ENCODE peak calls at places on chromosomes 7 and 10, in four cellular contexts. T is K562, J is GM12878, V is HepG2. R is an unnamed sample.

GRCh38 chr7:77543910-77544309 is 6.8 kb downstream of the PTPN12 start:
- DNase-seq in T (no peak), J (no peak), V (no peak), R (no peak)

GRCh38 chr7:150373049-150373801 is 4.6 kb downstream of the REPIN1 start:
- DNase-seq in T (peak), V (no peak), J (no peak), R (no peak)

GRCh38 chr7:126403040-126403439 is 849.7 kb downstream of the GRM8 start:
- DNase-seq in V (no peak), T (no peak), J (no peak), R (no peak)

GRCh38 chr7:106515321-106515720 is 145.6 kb downstream of the CCDC71L start:
- DNase-seq in V (no peak), T (no peak), J (no peak), R (no peak)

GRCh38 chr7:149883452-149883861 is 9.7 kb downstream of the ATP6V0E2 start:
- DNase-seq in J (no peak), T (peak), V (peak), R (peak)

GRCh38 chr10:110845756-110846620 is 25.7 kb upstream of the PDCD4 start:
- DNase-seq in V (peak), T (no peak), J (no peak), R (no peak)

GRCh38 chr10:1411451-1411850 is 325.9 kb downstream of the ADARB2 start:
- DNase-seq in V (no peak), J (no peak), T (no peak), R (no peak)

GRCh38 chr7:108285018-108285368 is 154.8 kb upstream of the LAMB4 start:
- DNase-seq in V (no peak), T (no peak), J (no peak), R (no peak)

GRCh38 chr10:3931901-3932300 is 146.9 kb upstream of the KLF6 start:
- DNase-seq in V (no peak), J (no peak), T (no peak), R (no peak)

GRCh38 chr10:78438094-78438906 is 404.6 kb downstream of the RPS24 start:
- DNase-seq in J (no peak), T (peak), V (peak), R (no peak)

GRCh38 chr7:128236924-128237586 is 4.0 kb upstream of the LEP start:
- DNase-seq in T (peak), V (peak), J (peak), R (no peak)

GRCh38 chr10:33122014-33122788 is 164.2 kb upstream of the ITGB1 start:
- DNase-seq in J (no peak), V (no peak), T (no peak), R (no peak)

GRCh38 chr10:61897671-61898434 is 3.6 kb upstream of the ARID5B start:
- DNase-seq in J (no peak), V (no peak), T (peak), R (peak)

GRCh38 chr7:72805526-72806494 is 22.2 kb downstream of the TYW1B start:
- DNase-seq in T (peak), J (no peak), V (peak), R (no peak)

DNA sequence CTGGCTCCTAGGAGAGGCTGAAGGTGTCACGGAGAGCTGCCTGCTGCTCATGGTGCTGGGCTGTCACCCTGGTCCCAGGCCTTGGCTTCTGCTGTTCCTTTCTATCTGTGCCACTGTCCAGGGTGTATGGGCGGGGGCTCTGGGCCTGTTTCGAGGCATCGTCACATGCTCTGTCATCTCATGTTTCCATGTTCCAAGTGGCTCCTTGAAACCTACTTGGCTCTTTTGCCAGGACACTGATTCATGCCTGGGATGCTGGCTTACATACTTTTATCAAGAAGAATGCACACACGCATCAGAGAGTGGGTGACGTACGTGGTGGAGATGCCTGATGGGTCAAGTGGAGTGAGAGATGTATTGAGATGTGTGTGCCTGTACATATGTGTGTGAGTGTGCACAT is 50.9 kb downstream of the ADCY1 start:
- DNase-seq in V (no peak), J (no peak), T (no peak), R (no peak)
- TF ChIP-seq NFIC in V (no peak), J (no peak), T (no peak), R (no peak)

DNA sequence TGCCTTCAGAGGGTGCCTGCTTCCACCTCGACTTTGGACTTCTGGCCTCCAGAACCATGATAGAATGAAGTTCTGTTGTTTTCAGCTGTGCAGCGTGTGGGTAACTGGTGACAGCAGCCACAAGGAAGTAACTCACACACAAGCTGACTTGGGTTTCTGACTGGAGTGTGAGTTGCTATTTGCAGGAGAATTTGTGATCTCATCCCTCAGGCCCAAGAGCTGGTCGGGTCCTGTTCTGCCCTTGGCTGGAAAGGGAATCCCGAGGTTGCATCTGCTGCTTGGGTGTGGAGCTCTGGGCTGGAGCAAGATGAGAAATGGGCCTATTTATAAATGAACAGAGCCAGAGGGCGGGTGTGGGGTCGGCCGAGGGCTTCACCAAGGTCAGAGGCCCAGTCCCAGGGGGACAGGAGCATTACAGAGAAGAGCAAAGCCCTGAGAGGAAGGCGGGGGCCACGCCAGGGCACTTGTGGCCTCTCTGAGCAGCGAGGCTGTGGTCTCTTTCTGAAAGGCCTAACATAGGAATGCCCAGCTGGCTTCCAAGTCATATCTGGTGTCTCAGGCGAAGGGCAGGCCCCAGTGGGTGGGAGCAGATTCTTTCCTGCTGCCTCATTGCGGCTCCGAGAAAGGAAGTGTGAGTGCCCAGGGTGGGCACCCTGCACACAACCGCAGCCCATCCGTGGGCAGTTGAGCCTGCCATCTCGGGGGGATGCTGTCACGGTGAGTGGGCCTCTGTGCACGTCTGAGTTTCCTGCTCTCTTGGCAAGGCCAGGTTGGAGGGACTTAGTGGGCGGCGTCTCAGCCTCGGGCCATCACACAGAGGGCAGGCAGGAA is 26.5 kb upstream of the C10orf71 start:
- DNase-seq in J (no peak), V (no peak), T (no peak), R (no peak)
- TF ChIP-seq NFIC in J (no peak), V (no peak), T (no peak), R (no peak)

GRCh38 chr7:154519229-154519628 is 467.0 kb downstream of the DPP6 start:
- DNase-seq in T (no peak), V (no peak), J (no peak), R (peak)
- TF ChIP-seq NFIC in T (no peak), V (no peak), J (no peak), R (no peak)

DNA sequence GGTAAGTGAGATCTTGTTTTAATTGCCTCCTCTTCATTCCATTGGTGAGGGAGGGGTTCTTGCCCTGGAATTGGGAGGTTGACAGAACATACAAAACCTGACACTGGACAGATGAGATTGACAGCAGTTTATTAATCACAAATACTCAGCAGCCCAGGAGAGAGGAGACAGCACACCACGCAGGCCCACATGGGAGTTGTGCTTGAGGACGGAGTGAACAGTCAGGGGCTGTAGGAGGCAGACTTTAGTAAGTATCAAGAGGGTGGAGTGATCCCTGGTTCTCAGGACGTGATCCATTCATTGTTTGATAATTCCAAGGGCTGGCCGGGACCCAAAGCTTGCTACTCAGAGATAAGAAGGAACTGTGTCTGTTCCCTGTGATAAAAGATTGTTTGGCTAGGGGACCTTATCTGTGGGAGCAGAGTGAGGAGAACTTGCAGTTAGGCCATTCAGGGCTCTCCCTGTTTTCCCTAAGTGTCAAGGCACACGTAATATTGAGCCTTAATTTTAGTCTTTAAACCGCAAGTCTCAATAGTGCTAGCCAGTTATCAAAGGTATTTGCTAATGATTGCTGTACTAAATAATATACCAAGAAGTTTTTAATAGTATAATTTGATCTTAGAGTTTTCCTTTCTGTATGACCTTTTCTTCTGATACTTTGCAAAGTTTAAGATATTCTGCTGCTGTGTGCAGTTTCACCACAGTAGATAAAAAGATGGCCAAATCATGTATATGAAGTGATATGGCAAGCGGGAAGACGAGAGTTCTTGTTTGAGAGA is 14.5 kb downstream of the CAPZA2 start:
- DNase-seq in J (no peak), T (peak), V (no peak), R (peak)
- TF ChIP-seq NFIC in J (no peak), T (peak), V (no peak), R (no peak)